ENCODE peak calls at places on chromosomes 13 and 19, in five cellular contexts. Q is GM12878, K is GM12891, Z is H1, W is K562. U is an unnamed sample.

GRCh38 chr13:25406377-25406776 is 34.6 kb downstream of the ATP8A2 start:
- DNase-seq in Q (no peak), Z (no peak), W (peak), K (no peak), U (no peak)

GRCh38 chr19:35006342-35006998 is 6.3 kb downstream of the GRAMD1A start:
- DNase-seq in K (no peak), Q (no peak), W (no peak), Z (no peak), U (no peak)

GRCh38 chr19:31054430-31054829 is 294.8 kb downstream of the TSHZ3 start:
- DNase-seq in K (no peak), Z (peak), Q (no peak), W (no peak), U (no peak)

GRCh38 chr19:18815673-18816072 is 16.1 kb upstream of the UPF1 start:
- DNase-seq in Z (no peak), K (no peak), Q (no peak), W (no peak), U (no peak)

GRCh38 chr13:25175026-25175425 is 2.9 kb upstream of the AMER2 start:
- DNase-seq in W (no peak), Q (no peak), K (no peak), Z (no peak), U (no peak)

GRCh38 chr19:38478273-38478971 is 44.9 kb downstream of the RYR1 start:
- DNase-seq in Q (no peak), K (no peak), W (peak), Z (no peak), U (no peak)

GRCh38 chr13:97506511-97506910 is 72.5 kb downstream of the RAP2A start:
- DNase-seq in Q (no peak), Z (no peak), W (no peak), K (no peak), U (no peak)

GRCh38 chr19:46861691-46862503 is 1.1 kb downstream of the ARHGAP35 start:
- DNase-seq in K (no peak), W (peak), Z (no peak), Q (no peak), U (no peak)

GRCh38 chr13:72205773-72206172 is 338.8 kb upstream of the DACH1 start:
- DNase-seq in K (no peak), Q (no peak), W (no peak), Z (no peak), U (no peak)

GRCh38 chr13:21637296-21637695 is 33.3 kb upstream of the MICU2 start:
- DNase-seq in Q (no peak), Z (no peak), K (no peak), W (peak), U (no peak)

GRCh38 chr13:52848455-52849190 is at the start of gene PCDH8:
- DNase-seq in Z (no peak), K (no peak), W (no peak), Q (no peak), U (no peak)

GRCh38 chr19:14408641-14409120 is 10.5 kb downstream of the DDX39A start:
- DNase-seq in K (no peak), Q (no peak), W (peak), Z (no peak), U (no peak)

GRCh38 chr13:48446454-48446853 is 33.5 kb upstream of the LPAR6 start:
- DNase-seq in K (no peak), W (no peak), Q (no peak), Z (no peak), U (no peak)

GRCh38 chr19:35246466-35247096 is 2.2 kb upstream of the LSR start:
- DNase-seq in Q (no peak), Z (no peak), W (no peak), K (no peak), U (no peak)

GRCh38 chr19:34500656-34501120 is 19.1 kb downstream of the WTIP start:
- DNase-seq in Q (no peak), W (peak), Z (no peak), K (no peak), U (no peak)

GRCh38 chr13:57636811-57637210 is 5.3 kb downstream of the PCDH17 start:
- DNase-seq in K (no peak), Z (no peak), Q (no peak), W (no peak), U (no peak)

GRCh38 chr13:106738279-106738678 is 170.3 kb upstream of the ARGLU1 start:
- DNase-seq in Z (no peak), W (no peak), K (no peak), Q (no peak), U (no peak)

GRCh38 chr19:4370418-4371041 is 27.2 kb downstream of the MPND start:
- DNase-seq in Z (no peak), Q (no peak), W (no peak), K (no peak), U (no peak)

GRCh38 chr19:40754611-40755247 is 3.7 kb downstream of the SNRPA start:
- DNase-seq in W (no peak), Z (no peak), K (no peak), Q (no peak), U (no peak)
- TF ChIP-seq TAF1 in W (no peak), Z (no peak), K (no peak), Q (no peak), U (no peak)

GRCh38 chr19:54136864-54137113 is 773 bp upstream of the CNOT3 start:
- DNase-seq in Z (no peak), W (no peak), Q (no peak), K (peak), U (no peak)
- TF ChIP-seq POLR2A in Z (no peak), W (peak), Q (peak), K (peak), U (peak)

GRCh38 chr13:44622259-44622658 is 46.1 kb upstream of the TSC22D1 start:
- DNase-seq in Q (no peak), Z (no peak), W (no peak), K (no peak), U (no peak)
- TF ChIP-seq TAF1 in Q (no peak), Z (no peak), W (no peak), K (no peak), U (no peak)

GRCh38 chr19:53328967-53329366 is 4.6 kb upstream of the ZNF845 start:
- DNase-seq in W (peak), Z (no peak), K (no peak), Q (no peak), U (no peak)

GRCh38 chr19:53333071-53333465 is 481 bp upstream of the ZNF845 start:
- DNase-seq in Z (no peak), W (no peak), K (no peak), Q (no peak), U (no peak)

GRCh38 chr19:53332484-53332883 is 1.1 kb upstream of the ZNF845 start:
- DNase-seq in K (no peak), Q (no peak), W (no peak), Z (no peak), U (no peak)

GRCh38 chr19:53333466-53334449 is at the start of gene ZNF845:
- DNase-seq in W (peak), Q (peak), Z (peak), K (peak), U (peak)
- TF ChIP-seq POLR2A in W (peak), Q (peak), Z (no peak), K (peak), U (peak)

GRCh38 chr19:32878988-32879387 is 9.4 kb upstream of the SLC7A9 start:
- DNase-seq in K (no peak), W (no peak), Q (no peak), Z (no peak), U (no peak)

GRCh38 chr19:32876919-32877285 is 7.3 kb upstream of the SLC7A9 start:
- DNase-seq in Q (no peak), Z (no peak), K (no peak), W (no peak), U (no peak)

GRCh38 chr19:32877977-32878745 is 8.6 kb upstream of the SLC7A9 start:
- DNase-seq in W (no peak), K (no peak), Z (no peak), Q (no peak), U (no peak)

GRCh38 chr19:32876236-32876918 is 6.8 kb upstream of the SLC7A9 start:
- DNase-seq in Q (no peak), K (no peak), W (no peak), Z (no peak), U (no peak)

DNA sequence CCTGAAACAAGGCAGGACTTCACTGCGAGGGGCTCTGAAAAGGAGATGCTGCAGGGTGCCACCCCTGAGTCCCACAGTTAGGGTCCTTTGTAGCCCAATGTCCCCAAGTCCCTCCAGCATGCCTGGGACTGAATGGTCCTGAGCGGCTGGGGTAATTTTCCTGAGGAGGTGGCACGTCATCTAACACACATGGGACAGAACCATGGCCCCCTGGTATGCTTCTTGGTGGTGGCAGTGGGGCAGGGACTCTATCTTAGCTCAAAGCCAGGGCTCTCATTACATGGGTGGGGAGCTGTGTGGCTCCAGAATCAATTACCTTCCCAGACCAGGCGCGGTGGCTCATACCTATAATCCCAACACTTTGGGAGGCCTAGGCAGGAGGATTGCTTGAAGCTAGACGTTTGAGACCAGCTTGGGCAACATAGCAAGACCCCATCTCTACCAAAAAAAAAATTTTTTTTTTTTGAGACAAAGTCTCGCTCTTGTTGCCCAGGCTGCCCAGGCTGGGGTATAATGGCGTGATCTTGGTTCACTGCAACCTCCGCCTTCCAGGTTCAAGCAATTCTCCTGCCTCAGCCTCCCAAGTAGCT is 7.9 kb upstream of the SLC7A9 start:
- DNase-seq in Z (no peak), W (no peak), Q (no peak), K (no peak), U (no peak)
- TF ChIP-seq TAF1 in Z (no peak), W (no peak), Q (no peak), K (no peak), U (no peak)

GRCh38 chr19:53520547-53521372 is 17.2 kb upstream of the ZNF331 start:
- DNase-seq in K (peak), Z (peak), Q (peak), W (peak), U (peak)
- TF ChIP-seq POLR2A in K (no peak), Z (peak), Q (peak), W (no peak), U (no peak)